ENCODE peak calls at places on chromosome 15, in seven cellular contexts. X is fibroblast of mammary gland, S is omental fat pad, O is adrenal gland, Y is AG10803, E is GM12865, C is activated B cell treated with CpG ODN at 0.5 μM for 24 hours. G is an unnamed sample.

GRCh38 chr15:46080018-46080417 is 445.2 kb downstream of the SQOR start:
- DNase-seq in X (no peak), S (no peak), O (no peak), Y (peak), E (no peak), C (no peak), G (peak)

GRCh38 chr15:74496648-74497047 is 35.7 kb upstream of the UBL7 start:
- DNase-seq in X (no peak), S (no peak), O (no peak), Y (no peak), E (no peak), C (no peak), G (no peak)

GRCh38 chr15:96474274-96474673 is 143.8 kb downstream of the NR2F2 start:
- DNase-seq in X (peak), S (no peak), O (no peak), Y (no peak), E (no peak), C (no peak), G (no peak)

GRCh38 chr15:101723874-101724674 is at the start of gene TARS3:
- DNase-seq in X (peak), S (peak), O (peak), Y (peak), E (peak), C (peak), G (peak)

GRCh38 chr15:85097706-85098105 is 116.0 kb downstream of the PDE8A start:
- DNase-seq in X (no peak), S (no peak), O (no peak), Y (no peak), E (no peak), C (no peak), G (no peak)

GRCh38 chr15:89499156-89499555 is 2.8 kb upstream of the RHCG start:
- DNase-seq in X (no peak), S (no peak), O (no peak), Y (no peak), E (no peak), C (no peak), G (no peak)

GRCh38 chr15:59791646-59792208 is 102.6 kb upstream of the BNIP2 start:
- DNase-seq in X (no peak), S (no peak), O (no peak), Y (no peak), E (peak), C (no peak), G (peak)

GRCh38 chr15:67096536-67097294 is 31.3 kb downstream of the SMAD3 start:
- DNase-seq in X (peak), S (no peak), O (no peak), Y (peak), E (peak), C (no peak), G (no peak)

GRCh38 chr15:72168131-72168825 is 29.3 kb downstream of the GRAMD2A start:
- DNase-seq in X (no peak), S (no peak), O (no peak), Y (no peak), E (no peak), C (no peak), G (no peak)

GRCh38 chr15:87826119-87826730 is 430.3 kb downstream of the NTRK3 start:
- DNase-seq in X (no peak), S (no peak), O (no peak), Y (no peak), E (no peak), C (no peak), G (no peak)

GRCh38 chr15:80152180-80152895 is 461 bp upstream of the FAH start:
- DNase-seq in X (peak), S (peak), O (peak), Y (peak), E (peak), C (peak), G (peak)
- TF ChIP-seq CTCF in X (no peak), S (no peak), O (no peak), Y (no peak), E (no peak), C (no peak), G (no peak)

DNA sequence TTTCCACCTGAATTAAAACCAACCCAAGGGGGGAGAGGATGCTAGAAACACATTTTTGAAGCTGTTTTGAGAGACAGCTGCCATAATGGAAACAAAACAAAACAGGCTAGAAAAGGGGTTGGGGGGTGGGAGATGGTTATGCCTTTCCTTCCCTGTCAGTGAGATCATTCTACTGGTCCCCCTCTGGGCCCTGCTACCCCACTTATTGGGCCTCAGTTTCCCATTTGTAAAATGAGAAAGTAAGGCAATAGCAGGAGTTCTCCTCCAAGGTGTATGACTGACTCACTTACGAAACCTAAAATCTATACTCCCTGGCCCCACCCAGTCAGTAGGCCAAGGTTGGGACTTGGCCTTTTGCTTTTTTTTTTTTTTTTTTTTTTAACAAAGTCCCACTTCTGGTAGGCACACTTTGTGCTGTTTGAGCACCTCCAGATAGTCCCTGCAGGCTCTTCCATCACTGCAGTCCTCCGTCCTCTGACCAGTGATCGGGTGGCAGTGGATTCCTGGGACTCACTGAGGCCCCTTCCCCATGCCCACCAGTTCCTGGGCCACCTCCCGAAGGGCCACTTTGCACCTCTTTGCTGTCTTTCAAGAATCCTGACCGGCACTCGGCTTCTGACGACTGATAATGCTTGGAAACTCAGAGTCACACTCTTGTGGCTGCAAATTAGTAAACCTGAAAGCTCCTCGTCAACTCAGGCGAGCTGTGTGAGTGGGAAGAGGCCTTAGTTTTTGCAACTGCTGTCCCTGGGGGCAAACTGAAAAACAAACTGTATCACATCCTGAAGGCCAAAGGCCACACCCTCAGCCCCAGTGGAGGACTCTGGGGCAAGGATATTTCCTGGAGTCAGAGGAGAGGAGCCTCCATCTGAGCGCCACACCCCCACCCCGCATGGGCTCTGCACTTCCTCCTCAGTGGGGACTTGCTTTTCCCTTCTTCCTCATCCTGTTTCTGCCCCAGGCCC is 6.7 kb upstream of the PSTPIP1 start:
- DNase-seq in X (peak), S (no peak), O (no peak), Y (no peak), E (peak), C (no peak), G (no peak)
- TF ChIP-seq CTCF in X (no peak), S (no peak), O (no peak), Y (no peak), E (no peak), C (no peak), G (no peak)

GRCh38 chr15:75669191-75669878 is 21.6 kb downstream of the SNX33 start:
- DNase-seq in X (no peak), S (no peak), O (no peak), Y (peak), E (no peak), C (no peak), G (no peak)
- TF ChIP-seq CTCF in X (no peak), S (no peak), O (no peak), Y (no peak), E (no peak), C (no peak), G (no peak)

GRCh38 chr15:92391640-92392039 is 2.0 kb upstream of the ST8SIA2 start:
- DNase-seq in X (peak), S (no peak), O (no peak), Y (peak), E (peak), C (no peak), G (peak)
- TF ChIP-seq CTCF in X (peak), S (no peak), O (no peak), Y (peak), E (peak), C (no peak), G (peak)

GRCh38 chr15:51737538-51738305 is at the start of gene LYSMD2:
- DNase-seq in X (peak), S (no peak), O (peak), Y (peak), E (peak), C (peak), G (peak)

GRCh38 chr15:51735611-51736010 is 1.8 kb downstream of the LYSMD2 start:
- DNase-seq in X (no peak), S (no peak), O (no peak), Y (no peak), E (peak), C (no peak), G (no peak)

GRCh38 chr15:51736646-51737537 is 563 bp downstream of the LYSMD2 start:
- DNase-seq in X (no peak), S (no peak), O (peak), Y (no peak), E (peak), C (peak), G (peak)

GRCh38 chr15:51736069-51736468 is 1.4 kb downstream of the LYSMD2 start:
- DNase-seq in X (no peak), S (no peak), O (no peak), Y (no peak), E (peak), C (no peak), G (peak)

GRCh38 chr15:51735211-51735610 is 2.2 kb downstream of the LYSMD2 start:
- DNase-seq in X (no peak), S (no peak), O (no peak), Y (no peak), E (peak), C (no peak), G (peak)
- TF ChIP-seq CTCF in X (peak), S (no peak), O (no peak), Y (peak), E (peak), C (no peak), G (peak)

DNA sequence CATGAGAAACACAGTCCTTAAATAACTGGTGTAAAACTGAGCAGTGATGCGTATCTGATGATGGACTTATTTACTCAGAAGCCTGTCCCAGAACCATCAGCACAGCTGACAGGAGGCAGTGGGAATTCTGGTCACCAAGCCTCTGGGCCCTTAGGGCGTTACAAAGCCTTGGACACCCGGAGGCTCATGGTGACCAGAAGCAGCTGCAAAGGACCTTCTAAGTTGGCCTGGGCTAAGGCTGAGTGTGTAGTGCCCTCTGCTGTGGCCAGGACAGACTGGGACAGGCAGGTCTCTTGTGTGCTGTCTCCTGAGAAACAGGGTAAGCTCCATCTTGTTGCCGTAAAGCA is 168.9 kb downstream of the ATP10A start:
- DNase-seq in X (no peak), S (no peak), O (no peak), Y (no peak), E (no peak), C (no peak), G (no peak)
- TF ChIP-seq CTCF in X (no peak), S (no peak), O (no peak), Y (no peak), E (no peak), C (no peak), G (no peak)

GRCh38 chr15:49045691-49046112 is 544 bp downstream of the SECISBP2L start:
- DNase-seq in X (peak), S (no peak), O (peak), Y (peak), E (peak), C (no peak), G (peak)

GRCh38 chr15:49046113-49046883 is at the start of gene SECISBP2L:
- DNase-seq in X (peak), S (peak), O (peak), Y (peak), E (peak), C (peak), G (peak)

GRCh38 chr15:49044761-49045571 is 1.3 kb downstream of the SECISBP2L start:
- DNase-seq in X (peak), S (no peak), O (no peak), Y (peak), E (no peak), C (no peak), G (no peak)

GRCh38 chr15:49042165-49042564 is 4.1 kb downstream of the SECISBP2L start:
- DNase-seq in X (no peak), S (no peak), O (no peak), Y (no peak), E (no peak), C (no peak), G (no peak)

GRCh38 chr15:49044002-49044401 is 2.2 kb downstream of the SECISBP2L start:
- DNase-seq in X (peak), S (no peak), O (no peak), Y (no peak), E (no peak), C (no peak), G (no peak)
- TF ChIP-seq CTCF in X (no peak), S (no peak), O (no peak), Y (no peak), E (no peak), C (no peak), G (no peak)

DNA sequence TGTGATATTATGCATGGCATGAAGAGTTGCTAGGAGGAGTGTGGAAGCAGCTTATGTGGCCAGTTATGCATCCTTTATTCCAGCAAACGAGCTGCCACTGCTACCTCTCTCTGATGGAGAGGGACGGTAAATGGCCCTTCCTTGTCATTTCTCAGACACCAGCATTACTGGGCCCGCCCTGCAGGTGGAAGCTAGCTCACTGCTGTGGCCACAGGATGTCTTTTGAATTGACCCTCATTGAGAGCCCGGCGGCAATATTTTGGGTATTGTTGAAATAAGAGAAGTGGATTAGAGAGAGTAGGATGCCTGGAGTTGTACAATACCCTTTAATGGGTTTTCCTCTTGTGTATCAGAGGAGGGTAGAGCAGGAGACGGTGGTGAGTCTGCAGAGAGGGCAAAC is 1.5 kb downstream of the MINAR1 start:
- DNase-seq in X (no peak), S (no peak), O (no peak), Y (no peak), E (no peak), C (no peak), G (peak)
- TF ChIP-seq CTCF in X (no peak), S (no peak), O (peak), Y (no peak), E (no peak), C (no peak), G (peak)

G was measured in BE2C.